ENCODE peak calls at places on chromosomes 13 and 19, in six cellular contexts. M is Caki2; K is activated naive CD4-positive, alpha-beta T cell treated with Interleukin-2 at 50 U/mL for 16 hours; I is BJ; C is activated CD4-positive, alpha-beta T cell treated with anti-CD3 and anti-CD28 coated beads for 48 hours; A is aorta. J is an unnamed sample.

GRCh38 chr13:76730220-76730619 is 156.0 kb downstream of the KCTD12 start:
- DNase-seq in M (no peak), K (no peak), I (no peak), C (no peak), A (no peak), J (no peak)

GRCh38 chr19:19464339-19465098 is 50.8 kb downstream of the TSSK6 start:
- DNase-seq in M (peak), K (no peak), I (no peak), C (no peak), A (no peak), J (peak)

GRCh38 chr13:83024226-83024625 is 858.0 kb downstream of the SLITRK1 start:
- DNase-seq in M (no peak), K (no peak), I (no peak), C (no peak), A (no peak), J (no peak)

GRCh38 chr13:19864018-19864338 is 529 bp upstream of the ZMYM5 start:
- DNase-seq in M (peak), K (peak), I (no peak), C (peak), A (peak), J (peak)

GRCh38 chr19:4232614-4233281 is 3.4 kb downstream of the EBI3 start:
- DNase-seq in M (no peak), K (no peak), I (no peak), C (no peak), A (no peak), J (no peak)

GRCh38 chr13:25489238-25489637 is 117.5 kb downstream of the ATP8A2 start:
- DNase-seq in M (no peak), K (no peak), I (no peak), C (no peak), A (no peak), J (peak)

GRCh38 chr19:31882709-31883108 is 462.7 kb upstream of the ZNF507 start:
- DNase-seq in M (no peak), K (no peak), I (no peak), C (no peak), A (no peak), J (no peak)

GRCh38 chr13:109628251-109628699 is 158.1 kb downstream of the IRS2 start:
- DNase-seq in M (no peak), K (no peak), I (peak), C (no peak), A (no peak), J (peak)

GRCh38 chr19:50500060-50500752 is 10.8 kb downstream of the JOSD2 start:
- DNase-seq in M (no peak), K (no peak), I (no peak), C (no peak), A (peak), J (no peak)

J was measured in kidney tubule cell.